ENCODE peak calls at places on chromosomes 5 and 9, in ten cellular contexts. One of them, this sample, is unnamed.

GRCh38 chr5:33092719-33093118 is 348.0 kb upstream of the TARS1 start:
- DNase-seq in OCI-LY7: no peak
- DNase-seq in HFFc6: no peak
- DNase-seq in testis: no peak
- DNase-seq in breast epithelium: no peak
- DNase-seq in uterus: no peak
- DNase-seq in WERI-Rb-1: no peak
- DNase-seq in nephron progenitor cell: no peak
- DNase-seq in endothelial cell: no peak
- DNase-seq in neural crest cell: no peak
- DNase-seq in this sample: no peak

GRCh38 chr5:112995764-112996618 is 19.4 kb downstream of the DCP2 start:
- DNase-seq in OCI-LY7: peak
- DNase-seq in uterus: peak
- DNase-seq in neural crest cell: peak
- DNase-seq in HFFc6: peak
- DNase-seq in breast epithelium: peak
- DNase-seq in WERI-Rb-1: peak
- DNase-seq in testis: peak
- DNase-seq in nephron progenitor cell: peak
- DNase-seq in endothelial cell: peak
- DNase-seq in this sample: no peak

GRCh38 chr5:160905285-160905684 is 53.3 kb upstream of the ATP10B start:
- DNase-seq in WERI-Rb-1: no peak
- DNase-seq in HFFc6: no peak
- DNase-seq in neural crest cell: no peak
- DNase-seq in OCI-LY7: no peak
- DNase-seq in nephron progenitor cell: no peak
- DNase-seq in testis: no peak
- DNase-seq in uterus: no peak
- DNase-seq in breast epithelium: no peak
- DNase-seq in endothelial cell: no peak
- DNase-seq in this sample: no peak

GRCh38 chr9:120935383-120935857 is 8.8 kb upstream of the TRAF1 start:
- DNase-seq in nephron progenitor cell: no peak
- DNase-seq in HFFc6: peak
- DNase-seq in breast epithelium: peak
- DNase-seq in endothelial cell: no peak
- DNase-seq in uterus: peak
- DNase-seq in OCI-LY7: peak
- DNase-seq in neural crest cell: no peak
- DNase-seq in WERI-Rb-1: no peak
- DNase-seq in testis: peak
- DNase-seq in this sample: peak

GRCh38 chr9:37383393-37383792 is 39.1 kb upstream of the GRHPR start:
- DNase-seq in WERI-Rb-1: no peak
- DNase-seq in HFFc6: no peak
- DNase-seq in OCI-LY7: no peak
- DNase-seq in nephron progenitor cell: no peak
- DNase-seq in neural crest cell: no peak
- DNase-seq in endothelial cell: no peak
- DNase-seq in breast epithelium: no peak
- DNase-seq in testis: no peak
- DNase-seq in uterus: no peak
- DNase-seq in this sample: no peak

GRCh38 chr5:1946122-1946677 is 63.5 kb upstream of the IRX4 start:
- DNase-seq in uterus: no peak
- DNase-seq in nephron progenitor cell: no peak
- DNase-seq in neural crest cell: no peak
- DNase-seq in HFFc6: no peak
- DNase-seq in endothelial cell: no peak
- DNase-seq in testis: no peak
- DNase-seq in breast epithelium: no peak
- DNase-seq in WERI-Rb-1: no peak
- DNase-seq in OCI-LY7: no peak
- DNase-seq in this sample: no peak

GRCh38 chr5:132760601-132761317 is 13.5 kb downstream of the CCNI2 start:
- DNase-seq in endothelial cell: no peak
- DNase-seq in nephron progenitor cell: no peak
- DNase-seq in OCI-LY7: no peak
- DNase-seq in uterus: no peak
- DNase-seq in testis: peak
- DNase-seq in HFFc6: no peak
- DNase-seq in neural crest cell: no peak
- DNase-seq in breast epithelium: peak
- DNase-seq in WERI-Rb-1: no peak
- DNase-seq in this sample: no peak

GRCh38 chr5:56977822-56978221 is 25.9 kb upstream of the MIER3 start:
- DNase-seq in WERI-Rb-1: no peak
- DNase-seq in neural crest cell: no peak
- DNase-seq in breast epithelium: no peak
- DNase-seq in OCI-LY7: no peak
- DNase-seq in nephron progenitor cell: no peak
- DNase-seq in endothelial cell: no peak
- DNase-seq in testis: no peak
- DNase-seq in uterus: no peak
- DNase-seq in HFFc6: no peak
- DNase-seq in this sample: no peak

GRCh38 chr5:169970911-169971436 is 9.3 kb downstream of the INSYN2B start:
- DNase-seq in uterus: peak
- DNase-seq in OCI-LY7: no peak
- DNase-seq in testis: no peak
- DNase-seq in nephron progenitor cell: no peak
- DNase-seq in neural crest cell: no peak
- DNase-seq in WERI-Rb-1: no peak
- DNase-seq in endothelial cell: peak
- DNase-seq in HFFc6: peak
- DNase-seq in breast epithelium: no peak
- DNase-seq in this sample: peak

DNA sequence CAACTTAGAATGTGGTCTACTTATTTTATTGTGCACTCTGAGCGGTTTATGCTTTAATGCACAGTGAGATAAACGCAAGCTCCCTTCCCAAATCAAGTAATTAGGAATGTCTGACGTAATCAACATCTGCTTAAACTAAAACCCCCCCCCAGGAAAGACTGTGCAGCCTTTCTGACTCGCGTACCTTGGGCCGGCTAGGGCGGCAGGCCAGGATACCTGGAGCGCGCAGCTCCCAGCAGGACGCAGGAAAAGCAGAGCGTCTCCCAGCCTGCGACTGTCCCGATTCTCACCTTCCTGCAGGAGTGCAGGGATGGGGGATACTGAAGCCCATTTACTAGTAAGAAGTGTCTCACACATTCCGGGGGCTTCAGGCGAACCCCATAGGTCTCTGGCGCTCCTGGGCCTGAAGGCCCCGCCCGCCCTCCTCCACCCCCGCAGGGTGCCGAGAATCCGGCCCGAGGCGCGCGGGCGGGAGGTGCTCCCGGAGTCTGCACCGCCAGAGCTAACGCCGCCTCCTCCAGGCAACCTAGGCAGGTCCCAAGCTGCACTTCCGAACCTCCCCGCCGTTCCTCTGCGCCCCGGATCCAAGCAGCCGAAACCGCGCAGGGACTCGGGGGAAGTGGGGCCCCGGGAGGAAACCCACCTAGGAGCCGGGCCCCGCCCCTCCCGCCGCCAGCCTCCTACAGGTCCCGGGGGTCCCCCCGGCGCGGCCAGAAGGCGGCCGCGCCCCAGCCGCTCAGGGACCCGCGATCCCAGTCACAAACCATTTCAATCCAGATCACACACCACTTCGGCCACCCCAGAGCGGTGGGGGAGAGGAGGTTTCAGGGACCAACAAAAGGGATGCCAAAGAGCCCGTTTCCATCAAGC is 1.4 kb downstream of the ROR2 start:
- DNase-seq in HFFc6: peak
- DNase-seq in neural crest cell: peak
- DNase-seq in endothelial cell: peak
- DNase-seq in testis: peak
- DNase-seq in breast epithelium: peak
- DNase-seq in uterus: peak
- DNase-seq in OCI-LY7: no peak
- DNase-seq in WERI-Rb-1: peak
- DNase-seq in nephron progenitor cell: peak
- DNase-seq in this sample: no peak
- TF ChIP-seq CTCF in HFFc6: peak
- TF ChIP-seq CTCF in neural crest cell: peak
- TF ChIP-seq CTCF in endothelial cell: no peak
- TF ChIP-seq CTCF in testis: peak
- TF ChIP-seq CTCF in breast epithelium: peak
- TF ChIP-seq CTCF in uterus: no peak
- TF ChIP-seq CTCF in OCI-LY7: no peak
- TF ChIP-seq CTCF in WERI-Rb-1: no peak
- TF ChIP-seq CTCF in nephron progenitor cell: peak
- TF ChIP-seq CTCF in this sample: no peak

GRCh38 chr5:137822158-137822764 is 45.4 kb upstream of the MYOT start:
- DNase-seq in neural crest cell: peak
- DNase-seq in OCI-LY7: peak
- DNase-seq in endothelial cell: peak
- DNase-seq in testis: peak
- DNase-seq in breast epithelium: no peak
- DNase-seq in HFFc6: peak
- DNase-seq in nephron progenitor cell: peak
- DNase-seq in WERI-Rb-1: peak
- DNase-seq in uterus: peak
- DNase-seq in this sample: no peak
- TF ChIP-seq CTCF in neural crest cell: peak
- TF ChIP-seq CTCF in OCI-LY7: peak
- TF ChIP-seq CTCF in endothelial cell: no peak
- TF ChIP-seq CTCF in testis: no peak
- TF ChIP-seq CTCF in breast epithelium: no peak
- TF ChIP-seq CTCF in HFFc6: peak
- TF ChIP-seq CTCF in nephron progenitor cell: peak
- TF ChIP-seq CTCF in WERI-Rb-1: peak
- TF ChIP-seq CTCF in uterus: peak
- TF ChIP-seq CTCF in this sample: peak

DNA sequence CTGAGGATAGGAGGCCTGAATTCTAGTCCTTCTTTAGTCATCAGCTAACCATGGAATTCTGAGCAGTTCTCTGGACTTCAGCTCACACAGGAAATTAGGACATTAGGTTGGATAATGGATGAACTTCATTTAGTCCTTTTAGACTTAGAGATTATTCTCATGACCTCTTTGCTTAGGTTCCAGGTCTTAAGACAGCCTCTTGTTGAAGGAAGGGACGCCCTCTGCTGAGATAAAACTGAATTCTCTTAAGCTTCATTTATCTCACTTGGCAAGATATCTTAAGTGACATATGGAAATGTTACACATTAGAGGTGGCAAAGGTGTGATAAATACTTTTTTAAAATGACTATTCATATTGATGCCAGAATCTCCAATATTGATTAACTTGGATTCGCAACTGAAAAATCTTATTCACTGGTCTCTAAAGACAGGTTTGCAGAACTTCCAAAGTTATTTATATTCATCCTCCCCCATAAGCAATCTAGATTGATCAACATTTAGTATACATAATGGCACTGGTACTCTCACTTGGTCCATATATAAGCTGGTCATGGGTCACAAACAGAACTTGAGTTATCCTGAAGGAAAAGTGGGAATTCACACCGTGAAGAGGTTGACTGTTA is 16.9 kb upstream of the ZNF366 start:
- DNase-seq in breast epithelium: no peak
- DNase-seq in nephron progenitor cell: no peak
- DNase-seq in WERI-Rb-1: peak
- DNase-seq in neural crest cell: no peak
- DNase-seq in endothelial cell: no peak
- DNase-seq in testis: no peak
- DNase-seq in OCI-LY7: peak
- DNase-seq in uterus: no peak
- DNase-seq in HFFc6: peak
- DNase-seq in this sample: peak
- TF ChIP-seq CTCF in breast epithelium: peak
- TF ChIP-seq CTCF in nephron progenitor cell: peak
- TF ChIP-seq CTCF in WERI-Rb-1: peak
- TF ChIP-seq CTCF in neural crest cell: peak
- TF ChIP-seq CTCF in endothelial cell: peak
- TF ChIP-seq CTCF in testis: peak
- TF ChIP-seq CTCF in OCI-LY7: peak
- TF ChIP-seq CTCF in uterus: peak
- TF ChIP-seq CTCF in HFFc6: peak
- TF ChIP-seq CTCF in this sample: peak

GRCh38 chr5:50445281-50445949 is 4.3 kb upstream of the EMB start:
- DNase-seq in nephron progenitor cell: no peak
- DNase-seq in breast epithelium: no peak
- DNase-seq in OCI-LY7: peak
- DNase-seq in neural crest cell: no peak
- DNase-seq in testis: no peak
- DNase-seq in endothelial cell: no peak
- DNase-seq in uterus: no peak
- DNase-seq in HFFc6: no peak
- DNase-seq in WERI-Rb-1: no peak
- DNase-seq in this sample: no peak

GRCh38 chr5:50435131-50435530 is 6.0 kb downstream of the EMB start:
- DNase-seq in WERI-Rb-1: no peak
- DNase-seq in endothelial cell: no peak
- DNase-seq in OCI-LY7: no peak
- DNase-seq in HFFc6: no peak
- DNase-seq in uterus: no peak
- DNase-seq in nephron progenitor cell: no peak
- DNase-seq in neural crest cell: no peak
- DNase-seq in breast epithelium: no peak
- DNase-seq in testis: no peak
- DNase-seq in this sample: no peak

GRCh38 chr5:50441479-50441815 is 359 bp upstream of the EMB start:
- DNase-seq in nephron progenitor cell: no peak
- DNase-seq in uterus: no peak
- DNase-seq in OCI-LY7: no peak
- DNase-seq in endothelial cell: no peak
- DNase-seq in WERI-Rb-1: no peak
- DNase-seq in neural crest cell: no peak
- DNase-seq in HFFc6: no peak
- DNase-seq in testis: no peak
- DNase-seq in breast epithelium: no peak
- DNase-seq in this sample: no peak

GRCh38 chr5:50439221-50439620 is 1.9 kb downstream of the EMB start:
- DNase-seq in WERI-Rb-1: no peak
- DNase-seq in OCI-LY7: peak
- DNase-seq in uterus: no peak
- DNase-seq in testis: no peak
- DNase-seq in breast epithelium: no peak
- DNase-seq in endothelial cell: no peak
- DNase-seq in HFFc6: no peak
- DNase-seq in neural crest cell: no peak
- DNase-seq in nephron progenitor cell: no peak
- DNase-seq in this sample: no peak

GRCh38 chr5:50440651-50441478 is at the start of gene EMB:
- DNase-seq in testis: peak
- DNase-seq in breast epithelium: peak
- DNase-seq in endothelial cell: peak
- DNase-seq in HFFc6: no peak
- DNase-seq in WERI-Rb-1: peak
- DNase-seq in neural crest cell: peak
- DNase-seq in nephron progenitor cell: peak
- DNase-seq in uterus: no peak
- DNase-seq in OCI-LY7: peak
- DNase-seq in this sample: no peak
- TF ChIP-seq CTCF in testis: no peak
- TF ChIP-seq CTCF in breast epithelium: no peak
- TF ChIP-seq CTCF in endothelial cell: no peak
- TF ChIP-seq CTCF in HFFc6: no peak
- TF ChIP-seq CTCF in WERI-Rb-1: peak
- TF ChIP-seq CTCF in neural crest cell: peak
- TF ChIP-seq CTCF in nephron progenitor cell: peak
- TF ChIP-seq CTCF in uterus: no peak
- TF ChIP-seq CTCF in OCI-LY7: peak
- TF ChIP-seq CTCF in this sample: no peak

GRCh38 chr5:80799041-80799440 is 144.3 kb upstream of the DHFR start:
- DNase-seq in uterus: no peak
- DNase-seq in testis: no peak
- DNase-seq in WERI-Rb-1: no peak
- DNase-seq in neural crest cell: no peak
- DNase-seq in endothelial cell: no peak
- DNase-seq in breast epithelium: no peak
- DNase-seq in nephron progenitor cell: no peak
- DNase-seq in OCI-LY7: no peak
- DNase-seq in HFFc6: no peak
- DNase-seq in this sample: no peak
- TF ChIP-seq CTCF in uterus: no peak
- TF ChIP-seq CTCF in testis: no peak
- TF ChIP-seq CTCF in WERI-Rb-1: no peak
- TF ChIP-seq CTCF in neural crest cell: no peak
- TF ChIP-seq CTCF in endothelial cell: no peak
- TF ChIP-seq CTCF in breast epithelium: no peak
- TF ChIP-seq CTCF in nephron progenitor cell: no peak
- TF ChIP-seq CTCF in OCI-LY7: no peak
- TF ChIP-seq CTCF in HFFc6: no peak
- TF ChIP-seq CTCF in this sample: no peak